ENCODE peak calls at places on chromosomes 12 and 14, in seven cellular contexts. R is endodermal cell; P is AG04449; Q is fibroblast of pulmonary artery; O is neural crest cell; G is AG09319; K is CD8-positive, alpha-beta T cell. J is an unnamed sample.

GRCh38 chr12:47903151-47903611 is 1.6 kb downstream of the VDR start:
- DNase-seq in P (peak), R (peak), O (no peak), K (no peak), Q (peak), G (peak), J (peak)

GRCh38 chr12:108702534-108702933 is 28.8 kb downstream of the CORO1C start:
- DNase-seq in R (no peak), G (no peak), O (no peak), P (no peak), Q (no peak), K (no peak), J (no peak)

GRCh38 chr14:99244960-99245340 is 27.0 kb downstream of the BCL11B start:
- DNase-seq in K (no peak), R (no peak), O (no peak), Q (no peak), G (no peak), P (no peak), J (no peak)

GRCh38 chr14:103537175-103537990 is 8.4 kb downstream of the TRMT61A start:
- DNase-seq in Q (no peak), P (no peak), O (no peak), K (no peak), G (no peak), R (no peak), J (no peak)

GRCh38 chr14:100673085-100673806 is 53.4 kb upstream of the DLK1 start:
- DNase-seq in R (peak), K (no peak), O (no peak), Q (no peak), G (no peak), P (no peak), J (no peak)

GRCh38 chr14:51479584-51480305 is 172.0 kb upstream of the FRMD6 start:
- DNase-seq in G (no peak), O (no peak), K (no peak), R (no peak), P (no peak), Q (peak), J (peak)

GRCh38 chr14:21278632-21279031 is 1.3 kb upstream of the RPGRIP1 start:
- DNase-seq in R (no peak), P (no peak), K (no peak), Q (no peak), O (no peak), G (no peak), J (no peak)

GRCh38 chr12:131830335-131831020 is 2.3 kb downstream of the MMP17 start:
- DNase-seq in K (no peak), Q (peak), G (peak), R (peak), O (peak), P (no peak), J (peak)

GRCh38 chr12:92244036-92244435 is 98.4 kb upstream of the BTG1 start:
- DNase-seq in K (no peak), G (peak), P (no peak), O (no peak), R (no peak), Q (peak), J (peak)

GRCh38 chr12:131990066-131990979 is 40.6 kb downstream of the EP400 start:
- DNase-seq in G (no peak), K (no peak), R (peak), O (no peak), P (no peak), Q (no peak), J (peak)

GRCh38 chr12:130517588-130517987 is 179.9 kb downstream of the PIWIL1 start:
- DNase-seq in O (no peak), R (no peak), G (no peak), Q (no peak), P (no peak), K (no peak), J (no peak)

GRCh38 chr12:132429122-132429931 is 60.6 kb upstream of the FBRSL1 start:
- DNase-seq in K (no peak), O (no peak), R (peak), P (no peak), Q (no peak), G (no peak), J (no peak)

GRCh38 chr14:77099425-77100167 is 1.5 kb downstream of the CIPC start:
- DNase-seq in O (no peak), K (no peak), G (peak), Q (peak), P (peak), R (no peak), J (peak)

GRCh38 chr12:79191391-79191790 is 326.8 kb downstream of the SYT1 start:
- DNase-seq in R (no peak), K (no peak), P (no peak), Q (no peak), G (no peak), O (no peak), J (no peak)

GRCh38 chr14:78567343-78567742 is 397.2 kb downstream of the NRXN3 start:
- DNase-seq in K (no peak), Q (no peak), O (no peak), P (no peak), G (no peak), R (no peak), J (peak)

GRCh38 chr12:85392508-85392907 is 112.5 kb downstream of the ALX1 start:
- DNase-seq in P (no peak), K (no peak), R (no peak), Q (no peak), G (no peak), O (no peak), J (no peak)

GRCh38 chr12:67475725-67476124 is 172.8 kb upstream of the DYRK2 start:
- DNase-seq in O (no peak), R (no peak), Q (no peak), K (no peak), P (no peak), G (no peak), J (no peak)

GRCh38 chr14:24139272-24139934 is 2.0 kb downstream of the EMC9 start:
- DNase-seq in O (no peak), Q (no peak), P (no peak), R (no peak), G (no peak), K (no peak), J (no peak)

GRCh38 chr12:25723921-25724491 is 170.9 kb upstream of the LMNTD1 start:
- DNase-seq in K (no peak), O (no peak), Q (peak), R (no peak), G (no peak), P (no peak), J (no peak)

GRCh38 chr12:117045175-117045997 is 53.8 kb downstream of the TESC start:
- DNase-seq in P (no peak), O (no peak), R (peak), Q (no peak), K (no peak), G (no peak), J (no peak)

GRCh38 chr14:38278035-38278434 is 22.1 kb upstream of the CLEC14A start:
- DNase-seq in P (no peak), Q (peak), O (no peak), G (no peak), R (no peak), K (no peak), J (peak)

GRCh38 chr12:124994435-124994975 is 1.1 kb downstream of the BRI3BP start:
- DNase-seq in Q (no peak), P (no peak), G (no peak), K (no peak), O (no peak), R (peak), J (no peak)

GRCh38 chr12:90961154-90961553 is 6.2 kb upstream of the CCER1 start:
- DNase-seq in K (no peak), Q (no peak), R (no peak), O (no peak), P (no peak), G (no peak), J (no peak)

GRCh38 chr12:90959538-90960139 is 4.7 kb upstream of the CCER1 start:
- DNase-seq in R (no peak), G (peak), O (peak), P (no peak), K (no peak), Q (peak), J (peak)

GRCh38 chr12:90954428-90954827 is 548 bp downstream of the CCER1 start:
- DNase-seq in P (no peak), O (no peak), K (no peak), G (no peak), Q (no peak), R (no peak), J (no peak)

GRCh38 chr12:90954921-90955320 is at the start of gene CCER1:
- DNase-seq in K (no peak), G (no peak), Q (no peak), P (no peak), O (no peak), R (peak), J (no peak)

DNA sequence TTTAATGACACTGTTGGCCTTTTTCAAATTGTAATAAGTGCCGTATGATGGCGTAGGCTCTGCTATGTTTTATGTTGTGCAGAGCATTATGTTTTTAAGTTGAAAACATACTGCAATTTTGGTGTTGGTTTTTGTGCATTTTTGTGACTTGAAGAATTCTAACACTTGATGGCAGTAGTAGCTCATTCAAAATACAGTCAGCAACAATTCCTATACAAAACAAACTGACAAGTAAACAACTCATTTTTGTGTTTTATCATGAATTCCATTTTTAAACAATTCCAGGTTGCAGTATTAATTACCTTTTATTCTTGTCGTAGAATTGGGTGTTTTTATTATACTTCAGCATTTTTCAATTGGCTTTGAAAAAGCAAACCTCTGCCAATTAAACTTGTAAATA is 4.0 kb upstream of the CCER1 start:
- DNase-seq in P (no peak), Q (peak), O (no peak), K (no peak), G (no peak), R (no peak), J (peak)
- TF ChIP-seq CTCF in P (peak), Q (peak), O (peak), K (no peak), G (peak), R (no peak), J (peak)

GRCh38 chr12:88947486-88948043 is 367.3 kb upstream of the KITLG start:
- DNase-seq in Q (no peak), R (no peak), P (no peak), O (no peak), K (no peak), G (no peak), J (no peak)
- TF ChIP-seq CTCF in Q (peak), R (peak), P (no peak), O (peak), K (no peak), G (no peak), J (peak)

GRCh38 chr12:6181166-6181565 is 19.0 kb upstream of the CD9 start:
- DNase-seq in P (no peak), O (no peak), K (no peak), R (no peak), G (no peak), Q (no peak), J (no peak)

GRCh38 chr12:6180300-6181051 is 19.7 kb upstream of the CD9 start:
- DNase-seq in O (no peak), Q (peak), P (no peak), G (no peak), K (no peak), R (peak), J (peak)

GRCh38 chr12:6181583-6182278 is 18.5 kb upstream of the CD9 start:
- DNase-seq in R (peak), P (no peak), Q (no peak), O (no peak), G (no peak), K (no peak), J (no peak)

GRCh38 chr12:6177593-6178358 is 22.4 kb upstream of the CD9 start:
- DNase-seq in K (no peak), G (no peak), O (no peak), P (no peak), R (no peak), Q (no peak), J (no peak)

DNA sequence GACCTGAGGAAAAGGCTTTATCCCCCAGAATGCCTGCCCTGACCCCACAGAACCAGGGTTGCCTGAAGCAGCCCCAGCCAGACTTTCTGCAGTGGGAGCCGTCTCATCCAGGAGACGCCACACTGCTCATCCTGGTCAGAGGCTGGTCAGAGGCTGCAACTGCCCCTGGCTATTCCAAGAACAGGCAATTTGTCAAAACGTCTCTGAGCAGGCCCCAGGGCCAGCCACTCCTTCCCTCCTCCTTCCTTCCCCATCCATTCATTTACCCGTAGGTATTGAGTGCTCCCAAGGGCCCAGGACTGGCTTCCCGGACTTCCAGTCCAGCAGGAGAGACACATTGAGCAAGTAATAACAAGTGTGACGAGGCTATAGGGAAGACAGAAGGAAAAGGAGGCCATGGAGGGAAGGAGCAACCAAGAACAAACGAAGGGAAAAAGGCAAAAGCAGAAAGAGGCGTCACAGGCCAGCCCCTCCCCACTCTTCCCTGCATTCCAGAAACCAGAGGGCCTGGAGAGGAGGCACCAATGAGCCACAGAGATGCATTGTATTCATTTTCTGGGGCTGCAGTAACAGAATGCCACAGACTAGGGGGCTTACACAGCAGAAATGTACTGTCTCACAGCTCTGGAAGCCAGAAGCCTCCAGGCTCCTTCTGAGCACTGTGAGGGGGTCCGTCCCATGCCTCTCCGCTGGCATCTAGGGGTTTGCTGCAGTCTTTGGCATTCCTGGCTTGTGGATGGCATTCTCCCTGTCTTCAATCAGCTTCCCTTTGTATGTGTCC is 21.0 kb upstream of the CD9 start:
- DNase-seq in O (peak), P (no peak), K (no peak), G (no peak), Q (peak), R (peak), J (peak)
- TF ChIP-seq CTCF in O (peak), P (peak), K (no peak), G (peak), Q (peak), R (peak), J (peak)

GRCh38 chr14:85415015-85415712 is 114.8 kb upstream of the FLRT2 start:
- DNase-seq in G (peak), P (peak), R (peak), Q (peak), K (no peak), O (no peak), J (peak)
- TF ChIP-seq CTCF in G (peak), P (peak), R (peak), Q (peak), K (no peak), O (no peak), J (peak)

GRCh38 chr12:49089831-49090773 is 4.5 kb downstream of the DHH start:
- DNase-seq in K (no peak), P (no peak), O (peak), R (peak), Q (peak), G (no peak), J (peak)
- TF ChIP-seq CTCF in K (peak), P (peak), O (peak), R (peak), Q (peak), G (peak), J (no peak)

J was measured in choroid plexus epithelial cell.